ENCODE peak calls at places on chromosome X, in six cellular contexts. U is A549, I is K562, M is GM12878, X is HepG2, C is upper lobe of left lung. S is an unnamed sample.

GRCh38 chrX:68936608-68937007 is 107.8 kb downstream of the EFNB1 start:
- ATAC-seq in U (peak), I (no peak), M (no peak), X (no peak), C (no peak), S (peak)

GRCh38 chrX:107542500-107542899 is 85.8 kb upstream of the PRPS1 start:
- ATAC-seq in I (peak), U (no peak), X (peak), C (no peak), M (peak), S (no peak)

GRCh38 chrX:69031181-69031580 is 134.1 kb downstream of the PJA1 start:
- ATAC-seq in X (peak), I (no peak), C (no peak), U (no peak), M (no peak), S (no peak)

GRCh38 chrX:40105016-40105790 is 7.4 kb upstream of the BCOR start:
- ATAC-seq in X (peak), M (peak), U (peak), I (peak), C (peak), S (peak)

GRCh38 chrX:77961063-77961462 is 8.4 kb downstream of the PGAM4 start:
- ATAC-seq in I (peak), M (no peak), X (no peak), C (no peak), U (no peak), S (no peak)

GRCh38 chrX:71871367-71871766 is 39.3 kb upstream of the NHSL2 start:
- ATAC-seq in C (no peak), M (no peak), I (no peak), U (no peak), X (no peak), S (no peak)

GRCh38 chrX:77389891-77390290 is 57.3 kb upstream of the FGF16 start:
- ATAC-seq in M (no peak), U (no peak), C (no peak), I (no peak), X (no peak), S (no peak)

GRCh38 chrX:41009816-41010187 is 75.4 kb upstream of the USP9X start:
- ATAC-seq in I (peak), C (peak), U (peak), M (peak), X (no peak), S (peak)

GRCh38 chrX:65900850-65901844 is 138.7 kb downstream of the VSIG4 start:
- ATAC-seq in I (no peak), C (no peak), M (no peak), X (no peak), U (no peak), S (no peak)

GRCh38 chrX:15643786-15644559 is 20.6 kb downstream of the CLTRN start:
- ATAC-seq in X (no peak), C (no peak), U (no peak), I (no peak), M (no peak), S (no peak)

GRCh38 chrX:53421772-53422090 is 723 bp downstream of the SMC1A start:
- ATAC-seq in C (peak), U (peak), I (no peak), M (peak), X (peak), S (no peak)

GRCh38 chrX:73838123-73838522 is 275.1 kb downstream of the CHIC1 start:
- ATAC-seq in U (no peak), M (no peak), C (no peak), I (no peak), X (no peak), S (no peak)

GRCh38 chrX:1661048-1661921 is 46.4 kb downstream of the ASMT start:
- ATAC-seq in U (peak), X (peak), C (peak), M (peak), I (peak), S (no peak)

GRCh38 chrX:97284531-97284930 is 400.8 kb downstream of the RPA4 start:
- ATAC-seq in M (no peak), U (no peak), I (no peak), C (no peak), X (no peak), S (no peak)

GRCh38 chrX:46627700-46628405 is 54.3 kb downstream of the CHST7 start:
- ATAC-seq in M (peak), X (no peak), C (no peak), U (no peak), I (no peak), S (peak)

GRCh38 chrX:19638968-19639539 is 123.7 kb upstream of the MAP3K15 start:
- ATAC-seq in M (peak), I (no peak), X (no peak), C (no peak), U (no peak), S (no peak)

GRCh38 chrX:134646671-134647070 is 11.6 kb downstream of the PLAC1 start:
- ATAC-seq in U (no peak), X (no peak), C (no peak), M (no peak), I (no peak), S (no peak)

GRCh38 chrX:40108084-40108958 is 10.6 kb upstream of the BCOR start:
- ATAC-seq in C (peak), M (no peak), U (peak), X (peak), I (peak), S (no peak)

GRCh38 chrX:153032397-153033118 is 23.7 kb upstream of the PNMA3 start:
- ATAC-seq in X (peak), C (peak), U (peak), I (peak), M (peak), S (peak)

GRCh38 chrX:38627683-38628082 is 66.3 kb downstream of the TSPAN7 start:
- ATAC-seq in C (peak), M (peak), X (peak), I (peak), U (peak), S (no peak)

GRCh38 chrX:155071694-155072215 is 447 bp downstream of the BRCC3 start:
- ATAC-seq in I (peak), C (no peak), M (peak), U (no peak), X (peak), S (no peak)

GRCh38 chrX:1676866-1677265 is 62.0 kb downstream of the ASMT start:
- ATAC-seq in X (no peak), C (no peak), U (no peak), I (no peak), M (no peak), S (no peak)

GRCh38 chrX:154693394-154693793 is 40.0 kb upstream of the CTAG2 start:
- ATAC-seq in U (no peak), I (no peak), M (no peak), X (no peak), C (no peak), S (no peak)

GRCh38 chrX:106484233-106484632 is 127.5 kb upstream of the RADX start:
- ATAC-seq in C (peak), X (no peak), U (no peak), M (peak), I (no peak), S (no peak)

GRCh38 chrX:136608295-136608933 is 39.5 kb upstream of the CD40LG start:
- ATAC-seq in C (no peak), U (no peak), X (no peak), M (peak), I (no peak), S (no peak)

GRCh38 chrX:7270018-7270417 is 122.1 kb upstream of the PUDP start:
- ATAC-seq in I (no peak), X (no peak), C (no peak), M (no peak), U (no peak), S (no peak)

GRCh38 chrX:104641176-104641575 is 75.2 kb downstream of the IL1RAPL2 start:
- ATAC-seq in C (no peak), I (no peak), M (peak), U (no peak), X (peak), S (peak)

GRCh38 chrX:10098235-10098819 is 58.4 kb upstream of the CLCN4 start:
- ATAC-seq in M (peak), C (no peak), I (no peak), U (no peak), X (no peak), S (no peak)

GRCh38 chrX:145817666-145818521 is at the start of gene SLITRK2:
- ATAC-seq in U (peak), M (no peak), X (no peak), C (no peak), I (no peak), S (peak)

GRCh38 chrX:69808375-69808774 is 192.5 kb downstream of the EDA start:
- ATAC-seq in C (no peak), M (peak), X (no peak), U (no peak), I (no peak), S (no peak)

GRCh38 chrX:9312922-9313867 is 151.7 kb upstream of the TBL1X start:
- ATAC-seq in M (peak), C (peak), X (peak), I (peak), U (peak), S (no peak)

GRCh38 chrX:26670521-26670920 is 454.6 kb downstream of the MAGEB5 start:
- ATAC-seq in U (no peak), I (no peak), C (no peak), M (no peak), X (no peak), S (no peak)

GRCh38 chrX:23907496-23908218 is at the start of the genes APOO and CXorf58:
- ATAC-seq in M (peak), U (peak), I (peak), X (peak), C (peak), S (peak)
- TF ChIP-seq EP300 in M (no peak), U (no peak), I (peak), X (no peak), C (no peak), S (no peak)

DNA sequence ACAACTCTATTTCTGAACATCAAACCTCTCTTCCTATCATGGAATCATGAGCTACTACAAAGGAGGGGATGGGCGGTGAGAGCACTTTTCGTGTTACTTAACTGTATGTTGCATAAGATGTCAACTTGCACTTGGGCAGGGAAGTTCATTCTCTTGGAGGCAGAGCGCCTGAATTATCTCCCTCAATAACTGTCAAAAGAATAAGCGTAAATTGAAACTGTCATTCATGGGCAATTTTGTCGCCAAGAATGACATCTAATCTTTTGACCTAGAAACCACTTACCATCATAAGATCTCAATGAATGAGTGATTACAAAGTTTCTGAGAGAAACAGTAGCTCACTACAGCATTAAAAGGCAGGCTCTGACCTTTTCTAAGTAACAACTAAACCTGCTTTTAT is 23.5 kb upstream of the USP26 start:
- ATAC-seq in X (no peak), I (no peak), C (no peak), U (no peak), M (no peak), S (no peak)
- TF ChIP-seq EP300 in X (no peak), I (no peak), C (no peak), U (no peak), M (no peak), S (no peak)

GRCh38 chrX:131046596-131046995 is 11.6 kb upstream of the ARHGAP36 start:
- ATAC-seq in I (no peak), U (no peak), C (no peak), M (no peak), X (no peak), S (no peak)

GRCh38 chrX:131040781-131041180 is 17.4 kb upstream of the ARHGAP36 start:
- ATAC-seq in M (no peak), X (no peak), I (no peak), C (no peak), U (no peak), S (no peak)

GRCh38 chrX:131045786-131046185 is 12.4 kb upstream of the ARHGAP36 start:
- ATAC-seq in U (no peak), I (no peak), C (no peak), M (no peak), X (no peak), S (no peak)

DNA sequence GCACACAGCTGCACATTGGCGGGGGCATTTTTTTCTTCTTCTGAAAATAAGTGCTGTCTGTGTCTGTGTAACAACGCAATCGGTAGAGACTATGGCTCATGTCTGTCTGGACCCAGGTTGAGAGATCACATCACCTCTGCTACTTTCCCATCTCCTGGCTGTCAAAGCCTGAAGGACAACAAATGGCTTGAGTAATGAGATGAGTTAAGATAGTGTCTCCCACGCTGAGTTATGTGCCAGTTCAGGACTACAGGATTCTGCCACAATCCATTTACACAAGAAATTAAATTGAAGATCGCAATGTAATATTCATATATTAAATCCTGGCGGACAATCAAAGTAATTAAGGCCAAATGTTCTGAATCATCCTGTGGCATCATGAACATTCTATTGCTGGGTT is 16.5 kb upstream of the ARHGAP36 start:
- ATAC-seq in M (no peak), X (no peak), I (no peak), U (no peak), C (no peak), S (no peak)
- TF ChIP-seq EP300 in M (no peak), X (no peak), I (no peak), U (no peak), C (no peak), S (no peak)

GRCh38 chrX:13432376-13432775 is 112.5 kb upstream of the ATXN3L start:
- ATAC-seq in C (no peak), X (no peak), M (peak), I (no peak), U (no peak), S (peak)
- TF ChIP-seq EP300 in C (no peak), X (no peak), M (no peak), I (no peak), U (no peak), S (no peak)

GRCh38 chrX:2708601-2709200 is 17.6 kb downstream of the CD99 start:
- ATAC-seq in U (no peak), C (no peak), I (no peak), M (peak), X (no peak), S (no peak)

GRCh38 chrX:2705461-2705860 is 14.4 kb downstream of the CD99 start:
- ATAC-seq in U (no peak), C (no peak), M (no peak), X (no peak), I (no peak), S (no peak)

GRCh38 chrX:2708016-2708415 is 16.9 kb downstream of the CD99 start:
- ATAC-seq in C (no peak), I (no peak), U (peak), X (peak), M (peak), S (no peak)

GRCh38 chrX:2705036-2705435 is 13.9 kb downstream of the CD99 start:
- ATAC-seq in M (no peak), U (no peak), C (peak), X (no peak), I (no peak), S (peak)

DNA sequence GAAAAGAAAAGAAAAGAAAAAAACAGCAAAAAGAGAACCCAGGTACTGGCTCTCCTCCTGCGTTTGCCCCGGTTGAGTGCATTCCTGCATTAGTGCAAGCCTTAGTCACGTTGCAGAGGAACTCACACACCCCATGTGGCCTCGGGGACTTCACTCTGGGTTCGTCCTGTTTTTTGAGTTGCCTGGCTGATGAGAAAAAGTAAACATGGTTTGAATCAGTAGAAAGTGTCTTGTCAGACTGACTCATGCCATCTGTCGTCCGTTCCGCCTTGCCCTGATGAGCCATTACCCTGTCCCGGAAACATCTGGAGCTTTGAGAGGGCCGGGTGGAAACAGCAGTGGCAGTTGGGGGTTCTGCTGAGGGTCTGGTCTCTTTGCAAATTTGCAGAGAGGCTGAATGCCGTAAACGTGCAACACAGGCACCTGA is 16.3 kb downstream of the CD99 start:
- ATAC-seq in X (peak), I (no peak), U (peak), C (peak), M (peak), S (peak)
- TF ChIP-seq EP300 in X (no peak), I (no peak), U (peak), C (no peak), M (peak), S (no peak)

GRCh38 chrX:110032534-110033161 is 29.7 kb downstream of the TMEM164 start:
- ATAC-seq in I (no peak), M (no peak), C (no peak), U (no peak), X (no peak), S (no peak)
- TF ChIP-seq EP300 in I (no peak), M (no peak), C (no peak), U (no peak), X (no peak), S (no peak)

DNA sequence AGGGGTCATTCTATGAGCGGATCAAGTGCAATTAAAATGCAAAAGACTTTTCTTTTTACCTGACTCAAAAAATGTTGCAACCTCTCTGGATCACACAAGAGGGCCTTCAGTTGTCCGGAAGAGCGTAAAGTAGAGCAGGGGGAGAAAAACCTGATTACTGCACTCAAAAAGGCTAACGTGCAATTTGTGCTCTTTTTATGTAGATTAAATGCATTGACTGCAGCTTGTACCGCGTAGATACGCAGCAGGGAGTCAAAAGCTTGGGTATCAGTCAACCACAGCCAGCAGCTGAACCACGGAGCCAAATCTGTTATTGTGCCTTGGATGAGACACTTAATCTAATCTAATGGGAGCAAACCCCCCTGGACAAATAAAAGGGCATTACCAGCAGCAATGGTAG is 107.3 kb upstream of the RAI2 start:
- ATAC-seq in C (no peak), I (no peak), U (no peak), M (no peak), X (no peak), S (no peak)
- TF ChIP-seq EP300 in C (no peak), I (no peak), U (no peak), M (no peak), X (no peak), S (no peak)

DNA sequence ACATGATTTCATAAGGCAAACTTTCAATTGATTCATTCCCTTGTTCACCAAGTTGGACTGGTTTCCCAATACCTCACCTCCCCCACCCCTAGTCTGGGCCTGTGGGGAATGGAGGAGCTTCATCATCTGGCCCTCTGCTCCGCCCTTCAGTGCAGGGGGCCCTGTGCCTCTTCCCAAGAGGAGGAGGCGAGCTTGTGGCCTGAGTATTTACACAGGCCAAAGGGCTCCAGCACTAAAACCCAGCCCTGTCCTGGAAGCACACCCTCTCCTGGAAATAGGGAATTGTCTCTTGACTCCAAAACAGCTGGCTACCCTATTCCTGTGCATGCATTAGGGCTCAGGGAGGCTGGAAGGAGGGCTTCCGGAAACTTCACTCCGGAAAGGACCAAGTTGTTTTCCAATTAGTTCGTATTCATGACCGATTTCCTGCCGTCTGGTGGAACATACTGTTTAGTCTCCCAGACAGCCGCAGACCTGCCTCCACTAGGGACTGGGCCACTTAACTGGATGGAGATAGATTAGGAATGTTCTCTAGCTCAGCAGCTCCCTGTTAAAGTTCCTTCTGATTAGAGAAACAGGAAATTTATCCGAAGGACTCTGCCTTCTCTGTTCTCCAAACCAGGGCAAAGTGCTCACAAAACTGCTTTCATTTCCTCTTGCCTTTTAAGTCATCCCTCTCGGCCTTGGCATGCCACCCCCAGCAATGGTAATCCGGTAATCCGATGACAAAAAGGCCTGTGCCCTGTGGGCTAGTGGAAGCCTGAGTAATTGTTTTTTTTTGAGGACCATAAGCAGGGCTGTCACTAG is 5.8 kb downstream of the SRPX2 start:
- ATAC-seq in X (peak), I (no peak), C (peak), M (no peak), U (peak), S (peak)
- TF ChIP-seq EP300 in X (no peak), I (no peak), C (no peak), M (no peak), U (no peak), S (no peak)

DNA sequence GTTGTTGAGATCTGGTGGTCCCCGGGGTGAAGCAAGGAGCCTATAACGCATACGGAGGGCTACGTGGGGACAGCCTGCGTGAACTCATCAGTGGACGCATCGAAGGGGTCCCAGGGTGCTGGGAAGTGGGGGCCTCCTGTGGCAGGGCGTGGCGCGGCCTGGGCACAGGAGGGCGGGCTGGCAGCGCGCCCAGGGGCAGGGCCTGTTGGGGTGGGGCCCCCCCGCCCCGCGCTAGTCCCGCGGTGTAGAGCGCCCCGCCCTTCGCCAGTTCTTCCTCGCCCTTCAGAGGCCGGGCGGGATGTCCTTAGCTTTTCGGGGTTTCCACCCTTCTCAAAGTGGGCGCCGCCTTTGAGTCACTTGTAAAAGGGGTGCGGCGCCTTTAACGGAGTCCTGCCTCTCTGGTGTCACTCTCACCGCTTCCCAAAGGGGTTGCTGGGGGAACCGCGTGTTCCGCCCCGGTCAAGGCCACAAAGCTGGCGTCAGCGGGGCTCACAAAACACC is 632 bp downstream of the PLP2 start:
- ATAC-seq in X (no peak), U (peak), I (peak), C (peak), M (peak), S (peak)
- TF ChIP-seq EP300 in X (no peak), U (no peak), I (no peak), C (no peak), M (no peak), S (no peak)

S was measured in gastroesophageal sphincter.